ENCODE peak calls at places on chromosome X, in four cellular contexts. U is GM12878, B is K562, A is HL-60. O is an unnamed sample.

GRCh38 chrX:56221101-56221500 is 11.1 kb upstream of the KLF8 start:
- DNase-seq in A (no peak), U (no peak), B (no peak), O (no peak)

GRCh38 chrX:19912-20571 is 261.1 kb upstream of the PLCXD1 start:
- DNase-seq in U (no peak), A (no peak), B (peak; percentile 47), O (no peak)

GRCh38 chrX:78650906-78651437 is 8.2 kb downstream of the RTL3 start:
- DNase-seq in B (no peak), U (peak; percentile 72), A (peak; percentile 82), O (no peak)

GRCh38 chrX:148310402-148311200 is 189.8 kb upstream of the AFF2 start:
- DNase-seq in A (peak; percentile 84), U (peak; percentile 15), B (no peak), O (no peak)

GRCh38 chrX:43552166-43552565 is 103.9 kb upstream of the MAOA start:
- DNase-seq in B (no peak), A (no peak), U (no peak), O (no peak)

GRCh38 chrX:127038065-127038464 is 218.5 kb downstream of the PRR32 start:
- DNase-seq in A (no peak), B (no peak), U (no peak), O (no peak)

GRCh38 chrX:64230123-64230970 is at the start of gene ASB12:
- DNase-seq in U (no peak), B (no peak), A (no peak), O (no peak)

GRCh38 chrX:127037179-127037578 is 217.7 kb downstream of the PRR32 start:
- DNase-seq in A (no peak), B (no peak), U (no peak), O (no peak)

GRCh38 chrX:1727531-1728027 is 112.7 kb downstream of the ASMT start:
- DNase-seq in A (no peak), U (no peak), B (no peak), O (no peak)

GRCh38 chrX:153488231-153488914 is 6.4 kb upstream of the BGN start:
- DNase-seq in U (no peak), A (no peak), B (no peak), O (no peak)

GRCh38 chrX:70769659-70770232 is 138.8 kb downstream of the TEX11 start:
- DNase-seq in B (peak; percentile 9), A (no peak), U (no peak), O (no peak)

GRCh38 chrX:110081320-110081719 is 78.4 kb downstream of the TMEM164 start:
- DNase-seq in B (no peak), U (no peak), A (no peak), O (no peak)

GRCh38 chrX:132497432-132497831 is 8.6 kb upstream of the MBNL3 start:
- DNase-seq in A (no peak), B (no peak), U (no peak), O (no peak)

GRCh38 chrX:103063918-103064434 is at the start of gene BEX1:
- DNase-seq in A (peak; percentile 79), U (no peak), B (no peak), O (no peak)

GRCh38 chrX:153669174-153669890 is 4.3 kb downstream of the PNCK start:
- DNase-seq in B (peak; percentile 77), A (no peak), U (no peak), O (peak; percentile 63)

GRCh38 chrX:55758033-55758432 is 40.5 kb downstream of the RRAGB start:
- DNase-seq in B (no peak), U (no peak), A (no peak), O (no peak)

GRCh38 chrX:109172091-109172602 is 309.7 kb downstream of the GUCY2F start:
- DNase-seq in U (no peak), A (no peak), B (no peak), O (no peak)

GRCh38 chrX:154477891-154478477 is 1.1 kb downstream of the LAGE3 start:
- DNase-seq in U (no peak), A (no peak), B (no peak), O (no peak)

GRCh38 chrX:131792789-131793462 is 230.2 kb upstream of the STK26 start:
- DNase-seq in U (peak; percentile 90), B (no peak), A (peak; percentile 90), O (no peak)

GRCh38 chrX:20141281-20142220 is at the start of gene EIF1AX:
- DNase-seq in U (peak; percentile 97), B (peak; percentile 88), A (peak; percentile 100), O (peak; percentile 54)

GRCh38 chrX:16155586-16155985 is 11.7 kb upstream of the MAGEB17 start:
- DNase-seq in U (no peak), A (no peak), B (no peak), O (no peak)
- TF ChIP-seq SPI1 in U (no peak), A (no peak), B (no peak), O (no peak)

GRCh38 chrX:69165116-69165651 is at the start of gene PJA1:
- DNase-seq in U (no peak), A (peak; percentile 24), B (peak; percentile 62), O (peak; percentile 48)
- TF ChIP-seq SPI1 in U (no peak), A (no peak), B (no peak), O (no peak)

GRCh38 chrX:139691493-139691842 is 16.5 kb downstream of the MCF2 start:
- DNase-seq in B (no peak), U (no peak), A (no peak), O (no peak)

GRCh38 chrX:139692908-139693307 is 15.1 kb downstream of the MCF2 start:
- DNase-seq in U (no peak), B (no peak), A (no peak), O (no peak)

GRCh38 chrX:139691843-139692505 is 16.0 kb downstream of the MCF2 start:
- DNase-seq in B (no peak), A (no peak), U (no peak), O (no peak)

GRCh38 chrX:139692506-139692849 is 15.5 kb downstream of the MCF2 start:
- DNase-seq in U (no peak), B (no peak), A (no peak), O (no peak)
- TF ChIP-seq SPI1 in U (no peak), B (no peak), A (no peak), O (no peak)

GRCh38 chrX:10725071-10725470 is 104.7 kb upstream of the MID1 start:
- DNase-seq in A (no peak), U (no peak), B (peak; percentile 14), O (no peak)
- TF ChIP-seq SPI1 in A (no peak), U (no peak), B (no peak), O (no peak)

DNA sequence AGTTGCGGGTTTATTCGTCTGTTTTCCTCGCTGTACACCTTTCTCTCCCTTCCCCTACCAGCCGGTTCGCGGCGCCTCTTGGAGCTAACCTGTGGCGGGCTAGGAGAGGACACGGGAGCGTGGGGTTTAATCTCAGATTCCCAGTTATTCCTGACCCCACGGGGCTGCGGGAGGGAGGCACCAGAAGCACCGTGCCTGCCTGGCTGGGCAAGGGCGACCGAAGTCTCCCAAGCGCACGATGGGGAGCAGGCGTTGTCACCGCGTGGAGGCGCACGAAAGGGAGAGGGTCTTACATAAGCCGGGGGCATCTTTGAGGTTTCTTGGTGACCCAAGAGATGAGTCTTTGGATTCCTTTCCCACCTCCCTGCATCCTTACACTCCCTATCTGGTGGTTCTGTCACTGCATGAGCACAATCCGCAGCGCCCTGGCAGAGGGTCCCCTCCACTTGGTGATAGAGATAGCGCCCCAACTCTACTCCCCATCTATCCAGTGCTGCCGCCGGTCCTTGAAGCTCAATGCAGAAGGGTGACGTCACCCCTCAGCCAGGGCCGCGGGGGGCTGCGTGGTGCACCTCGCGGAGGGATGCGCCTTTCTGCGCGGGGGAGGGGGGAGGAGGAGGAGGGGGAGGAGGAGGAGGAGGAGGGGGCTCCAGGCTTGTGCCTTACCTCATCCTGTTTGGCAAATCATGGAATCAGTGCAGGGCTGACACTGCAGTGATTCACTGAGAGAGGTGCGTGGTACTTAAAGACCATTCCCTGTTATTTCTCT is 793 bp downstream of the TSPAN7 start:
- DNase-seq in B (no peak), A (no peak), U (no peak), O (no peak)
- TF ChIP-seq SPI1 in B (no peak), A (no peak), U (no peak), O (no peak)

DNA sequence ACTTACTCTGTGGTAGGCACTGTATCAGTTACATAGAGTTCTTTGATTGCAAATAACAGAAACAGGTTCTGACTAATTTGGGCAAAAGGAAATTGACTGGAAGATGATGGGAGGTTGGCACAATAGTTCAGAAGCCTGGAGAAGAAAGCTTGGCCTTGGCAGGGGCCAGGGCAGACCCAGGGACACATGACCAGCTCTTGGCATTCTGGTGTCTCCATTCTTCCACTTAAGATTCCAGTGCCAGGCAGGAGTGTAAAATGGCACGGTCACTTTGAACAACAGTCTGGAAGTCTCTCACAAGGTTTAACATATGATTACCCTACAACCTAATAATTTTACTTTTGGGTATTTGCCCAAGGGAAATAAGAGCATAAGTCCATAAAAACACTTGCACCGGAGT is 175.9 kb downstream of the BCOR start:
- DNase-seq in B (no peak), U (no peak), A (no peak), O (no peak)
- TF ChIP-seq SPI1 in B (no peak), U (no peak), A (no peak), O (no peak)

DNA sequence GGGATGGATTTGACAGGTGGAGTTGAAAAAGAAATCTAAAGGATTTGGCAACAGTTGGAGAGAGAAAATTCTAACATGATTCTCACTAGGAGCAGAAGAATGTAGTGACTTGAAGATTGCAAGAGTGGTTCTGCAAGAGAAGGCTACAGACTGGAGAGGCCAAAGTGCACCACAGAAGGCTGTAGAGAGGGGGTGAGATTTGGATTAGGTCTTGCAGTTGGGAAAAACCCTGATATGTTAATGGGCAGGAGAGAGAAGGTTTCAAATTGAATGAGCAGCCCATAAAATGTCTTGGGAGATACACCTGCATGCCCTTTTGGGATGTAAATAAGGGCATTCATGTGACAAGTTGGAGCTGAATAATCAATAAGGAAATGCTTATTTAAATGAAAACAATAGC is 14.7 kb upstream of the VEGFD start:
- DNase-seq in B (no peak), A (no peak), U (no peak), O (no peak)
- TF ChIP-seq SPI1 in B (no peak), A (no peak), U (no peak), O (no peak)

GRCh38 chrX:73963682-73964081 is 340.3 kb upstream of the ZCCHC13 start:
- DNase-seq in B (no peak), U (no peak), A (no peak), O (no peak)

GRCh38 chrX:73965833-73966232 is 338.1 kb upstream of the ZCCHC13 start:
- DNase-seq in B (no peak), A (no peak), U (no peak), O (no peak)

GRCh38 chrX:73964607-73965006 is 339.4 kb upstream of the ZCCHC13 start:
- DNase-seq in U (no peak), A (no peak), B (no peak), O (no peak)

GRCh38 chrX:73962948-73963347 is 341.0 kb upstream of the ZCCHC13 start:
- DNase-seq in B (no peak), A (no peak), U (no peak), O (no peak)
- TF ChIP-seq SPI1 in B (no peak), A (no peak), U (no peak), O (no peak)

DNA sequence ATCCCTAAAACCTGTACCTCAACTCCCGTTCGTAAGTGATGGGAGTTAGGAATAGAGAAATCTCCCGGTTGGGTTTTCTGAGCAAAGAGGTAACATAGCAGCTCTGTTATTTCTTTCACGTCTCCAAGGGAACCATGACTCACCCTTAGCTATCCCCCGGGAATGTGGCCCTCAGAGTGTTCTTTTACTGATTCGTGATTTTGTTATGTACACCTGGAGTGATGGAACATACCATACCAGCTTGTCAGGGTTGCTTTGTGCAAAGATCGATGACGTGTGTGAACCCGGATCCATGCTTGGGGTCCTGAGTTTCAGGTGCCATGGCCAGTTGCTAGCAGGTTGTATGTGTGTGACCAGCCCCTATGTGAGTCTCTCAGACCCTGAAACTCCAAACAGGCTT is 52.6 kb downstream of the HPRT1 start:
- DNase-seq in B (no peak), A (no peak), U (no peak), O (no peak)
- TF ChIP-seq SPI1 in B (no peak), A (no peak), U (no peak), O (no peak)